ENCODE peak calls at places on chromosomes 2 and 18, in five cellular contexts. D is CD8-positive, alpha-beta T cell; Q is endodermal cell; H is bronchial epithelial cell; E is foreskin fibroblast. J is an unnamed sample.

GRCh38 chr2:167581961-167582574 is 665.3 kb downstream of the STK39 start:
- DNase-seq in D (no peak), Q (no peak), H (no peak), E (peak; percentile 50), J (no peak)

GRCh38 chr18:22930089-22930713 is 2.9 kb upstream of the RBBP8 start:
- DNase-seq in D (peak; percentile 85), Q (peak; percentile 93), H (peak; percentile 71), E (peak; percentile 84), J (peak; percentile 28)

GRCh38 chr2:204024503-204024902 is 87.9 kb downstream of the ICOS start:
- DNase-seq in D (no peak), Q (peak; percentile 76), H (peak; percentile 57), E (peak; percentile 52), J (no peak)

GRCh38 chr2:241655516-241656189 is 18.2 kb downstream of the ATG4B start:
- DNase-seq in D (no peak), Q (no peak), H (no peak), E (no peak), J (no peak)

GRCh38 chr18:63848159-63848558 is 39.3 kb upstream of the SERPINB2 start:
- DNase-seq in D (no peak), Q (no peak), H (peak; percentile 78), E (peak; percentile 76), J (no peak)

GRCh38 chr18:78991446-78991845 is 11.8 kb downstream of the SALL3 start:
- DNase-seq in D (no peak), Q (no peak), H (no peak), E (no peak), J (no peak)

GRCh38 chr2:4662161-4662779 is 958.9 kb downstream of the DCDC2C start:
- DNase-seq in D (no peak), Q (no peak), H (no peak), E (no peak), J (no peak)

GRCh38 chr2:156437272-156437671 is 1.1 kb downstream of the GPD2 start:
- DNase-seq in D (no peak), Q (no peak), H (peak; percentile 54), E (peak; percentile 78), J (no peak)

GRCh38 chr2:109438773-109439191 is 175.0 kb downstream of the SEPTIN10 start:
- DNase-seq in D (no peak), Q (no peak), H (peak; percentile 68), E (peak; percentile 88), J (no peak)

GRCh38 chr2:129975016-129975774 is 4.3 kb upstream of the RAB6C start:
- DNase-seq in D (no peak), Q (no peak), H (no peak), E (no peak), J (no peak)

GRCh38 chr2:27088644-27089043 is 2.1 kb downstream of the KHK start:
- DNase-seq in D (no peak), Q (no peak), H (no peak), E (no peak), J (no peak)

DNA sequence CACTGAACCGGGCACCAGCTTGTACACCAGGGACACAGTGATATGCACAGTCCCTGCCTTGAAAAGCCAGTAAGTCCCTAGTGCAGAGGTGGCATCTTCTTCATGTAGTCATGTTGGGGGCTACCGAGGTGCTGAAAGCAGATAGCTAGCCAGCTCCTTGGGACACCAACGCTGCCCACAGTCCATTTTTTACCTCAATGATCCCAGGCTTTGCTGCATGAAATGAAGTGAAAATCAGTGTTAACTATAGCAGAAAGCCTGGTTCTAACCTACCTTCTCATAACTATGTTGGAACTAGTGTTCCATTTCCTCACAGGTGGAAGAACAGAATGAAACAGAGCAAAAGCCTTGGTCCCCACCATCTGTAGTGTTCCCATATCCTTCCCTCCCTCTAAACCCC is 66.6 kb upstream of the EML6 start:
- DNase-seq in D (no peak), Q (peak; percentile 31), H (no peak), E (no peak), J (no peak)
- TF ChIP-seq CTCF in D (no peak), Q (no peak), H (no peak), E (no peak), J (no peak)

GRCh38 chr2:108184421-108184820 is 55.3 kb upstream of the SULT1C3 start:
- DNase-seq in D (no peak), Q (no peak), H (peak; percentile 39), E (peak; percentile 1), J (no peak)
- TF ChIP-seq CTCF in D (no peak), Q (peak; percentile 73), H (peak; percentile 45), E (peak; percentile 40), J (peak; percentile 53)

DNA sequence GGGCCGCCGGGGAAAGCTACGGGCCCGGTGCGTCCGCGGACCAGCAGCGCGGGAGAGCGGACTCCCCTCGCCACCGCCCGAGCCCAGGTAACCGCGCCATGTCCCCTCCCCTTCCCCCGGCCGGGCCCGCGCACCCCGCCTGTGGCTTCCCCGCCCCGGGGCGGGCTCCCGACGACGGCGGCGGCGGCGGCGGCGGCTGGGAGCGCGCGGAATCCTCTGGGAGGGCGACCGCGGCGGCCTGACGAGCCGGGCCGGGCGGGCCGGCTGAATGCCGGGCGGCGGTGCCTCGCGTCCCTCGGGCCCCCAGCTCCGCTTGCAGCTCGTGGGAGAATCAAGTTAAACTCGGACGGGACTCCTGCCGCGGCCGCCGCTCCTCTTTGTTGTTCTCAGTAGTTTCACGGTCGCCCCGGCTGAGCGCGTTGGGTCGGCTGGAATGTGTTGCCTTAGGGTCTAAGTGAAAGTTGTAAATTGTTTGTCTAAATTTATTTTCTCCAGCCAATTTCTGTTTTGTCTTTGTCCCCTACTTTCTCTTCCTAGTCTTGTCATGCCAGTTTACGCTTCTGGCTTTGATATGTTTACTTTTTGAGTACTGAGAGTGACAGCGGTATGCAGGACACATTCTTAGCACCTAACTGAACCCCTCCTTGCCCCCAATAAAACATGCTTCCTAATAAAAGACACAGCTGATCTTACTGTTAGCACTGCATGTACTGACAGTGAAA is 685 bp downstream of the SMAD4 start:
- DNase-seq in D (peak; percentile 72), Q (peak; percentile 86), H (no peak), E (peak; percentile 80), J (peak; percentile 43)
- TF ChIP-seq CTCF in D (no peak), Q (no peak), H (no peak), E (no peak), J (no peak)

GRCh38 chr2:226868331-226868730 is 32.5 kb downstream of the RHBDD1 start:
- DNase-seq in D (no peak), Q (no peak), H (no peak), E (no peak), J (no peak)

GRCh38 chr2:226869371-226869770 is 33.5 kb downstream of the RHBDD1 start:
- DNase-seq in D (no peak), Q (no peak), H (no peak), E (peak; percentile 46), J (no peak)

GRCh38 chr2:226862623-226863022 is 26.8 kb downstream of the RHBDD1 start:
- DNase-seq in D (no peak), Q (no peak), H (peak; percentile 5), E (peak; percentile 8), J (no peak)

GRCh38 chr2:226860087-226860486 is 24.2 kb downstream of the RHBDD1 start:
- DNase-seq in D (no peak), Q (no peak), H (no peak), E (no peak), J (no peak)

GRCh38 chr2:226865273-226865672 is 29.4 kb downstream of the RHBDD1 start:
- DNase-seq in D (no peak), Q (no peak), H (peak; percentile 62), E (no peak), J (no peak)
- TF ChIP-seq CTCF in D (no peak), Q (no peak), H (no peak), E (no peak), J (no peak)

GRCh38 chr2:59761966-59762365 is 791.5 kb downstream of the BCL11A start:
- DNase-seq in D (no peak), Q (no peak), H (no peak), E (no peak), J (no peak)
- TF ChIP-seq CTCF in D (no peak), Q (peak; percentile 40), H (no peak), E (no peak), J (no peak)

GRCh38 chr18:25170402-25170801 is 181.6 kb downstream of the ZNF521 start:
- DNase-seq in D (no peak), Q (no peak), H (no peak), E (no peak), J (no peak)

GRCh38 chr18:25168011-25168410 is 184.0 kb downstream of the ZNF521 start:
- DNase-seq in D (no peak), Q (no peak), H (no peak), E (no peak), J (no peak)

GRCh38 chr18:25175558-25175957 is 176.4 kb downstream of the ZNF521 start:
- DNase-seq in D (no peak), Q (no peak), H (no peak), E (no peak), J (no peak)

GRCh38 chr18:25169701-25170100 is 182.3 kb downstream of the ZNF521 start:
- DNase-seq in D (no peak), Q (no peak), H (no peak), E (peak; percentile 36), J (no peak)

DNA sequence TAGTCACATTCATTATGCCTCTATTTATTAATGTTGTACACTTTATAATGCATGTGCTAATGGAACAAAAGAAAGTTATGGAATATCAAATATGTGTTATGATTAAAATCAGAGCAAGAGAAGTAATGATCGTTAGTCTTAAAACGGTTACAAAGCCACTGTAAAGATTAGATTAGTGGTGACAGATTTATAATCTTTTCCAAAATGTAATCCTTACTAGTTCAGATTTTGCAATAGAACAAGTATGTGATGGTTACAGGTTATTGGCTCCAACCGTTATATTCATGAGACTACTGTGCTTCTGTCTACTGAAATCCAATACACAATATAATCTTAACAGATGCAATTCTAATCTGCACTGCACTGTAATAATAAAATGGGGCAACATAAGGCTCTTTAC is 180.6 kb downstream of the ZNF521 start:
- DNase-seq in D (no peak), Q (no peak), H (no peak), E (no peak), J (no peak)
- TF ChIP-seq CTCF in D (no peak), Q (no peak), H (no peak), E (no peak), J (no peak)

J was measured in D721Med.